ENCODE peak calls at places on chromosomes 1 and 21, in four cellular contexts. One of them, this sample, is unnamed. For H3K36me3, the result is how much of the 10 kb centered on the place peaks cover.

GRCh38 chr1:109659145-109659544 is 3.2 kb downstream of the GSTM4 start:
- DNase-seq in GM23248: no peak
- DNase-seq in brain microvascular endothelial cell: no peak
- DNase-seq in CD8-positive, alpha-beta T cell: no peak
- DNase-seq in this sample: peak

GRCh38 chr21:16004121-16004520 is 274.3 kb downstream of the USP25 start:
- DNase-seq in GM23248: no peak
- DNase-seq in brain microvascular endothelial cell: no peak
- DNase-seq in CD8-positive, alpha-beta T cell: no peak
- DNase-seq in this sample: no peak

GRCh38 chr1:68232354-68233148 is at the start of gene WLS:
- DNase-seq in GM23248: peak
- DNase-seq in brain microvascular endothelial cell: peak
- DNase-seq in CD8-positive, alpha-beta T cell: no peak
- DNase-seq in this sample: no peak

GRCh38 chr1:208475449-208475848 is 231.3 kb upstream of the PLXNA2 start:
- DNase-seq in GM23248: peak
- DNase-seq in brain microvascular endothelial cell: no peak
- DNase-seq in CD8-positive, alpha-beta T cell: no peak
- DNase-seq in this sample: no peak

GRCh38 chr21:34704119-34704518 is 35.3 kb downstream of the CLIC6 start:
- DNase-seq in GM23248: peak
- DNase-seq in brain microvascular endothelial cell: no peak
- DNase-seq in CD8-positive, alpha-beta T cell: no peak
- DNase-seq in this sample: no peak

GRCh38 chr1:2606806-2607680 is 20.5 kb downstream of the PRXL2B start:
- DNase-seq in GM23248: no peak
- DNase-seq in brain microvascular endothelial cell: no peak
- DNase-seq in CD8-positive, alpha-beta T cell: no peak
- DNase-seq in this sample: no peak

GRCh38 chr1:13543927-13544556 is 30.2 kb upstream of the LRRC38 start:
- DNase-seq in GM23248: peak
- DNase-seq in brain microvascular endothelial cell: no peak
- DNase-seq in CD8-positive, alpha-beta T cell: no peak
- DNase-seq in this sample: no peak

GRCh38 chr1:230860617-230861384 is 7.5 kb downstream of the C1orf198 start:
- DNase-seq in GM23248: no peak
- DNase-seq in brain microvascular endothelial cell: no peak
- DNase-seq in CD8-positive, alpha-beta T cell: no peak
- DNase-seq in this sample: peak

GRCh38 chr1:49364676-49365075 is 588.0 kb upstream of the BEND5 start:
- DNase-seq in GM23248: no peak
- DNase-seq in brain microvascular endothelial cell: no peak
- DNase-seq in CD8-positive, alpha-beta T cell: no peak
- DNase-seq in this sample: peak

GRCh38 chr21:42746593-42747266 is 93.3 kb downstream of the PDE9A start:
- DNase-seq in GM23248: no peak
- DNase-seq in brain microvascular endothelial cell: no peak
- DNase-seq in CD8-positive, alpha-beta T cell: peak
- DNase-seq in this sample: no peak

GRCh38 chr1:116514708-116515525 is 55.9 kb downstream of the CD58 start:
- DNase-seq in GM23248: no peak
- DNase-seq in brain microvascular endothelial cell: no peak
- DNase-seq in CD8-positive, alpha-beta T cell: peak
- DNase-seq in this sample: peak

GRCh38 chr21:14645702-14646101 is 99.6 kb upstream of the SAMSN1 start:
- DNase-seq in GM23248: no peak
- DNase-seq in brain microvascular endothelial cell: no peak
- DNase-seq in CD8-positive, alpha-beta T cell: no peak
- DNase-seq in this sample: no peak

GRCh38 chr21:26842300-26842699 is 2.9 kb downstream of the ADAMTS1 start:
- DNase-seq in GM23248: peak
- DNase-seq in brain microvascular endothelial cell: peak
- DNase-seq in CD8-positive, alpha-beta T cell: no peak
- DNase-seq in this sample: peak

GRCh38 chr1:31038360-31038759 is 27.2 kb downstream of the PUM1 start:
- DNase-seq in GM23248: peak
- DNase-seq in brain microvascular endothelial cell: peak
- DNase-seq in CD8-positive, alpha-beta T cell: no peak
- DNase-seq in this sample: peak
- H3K36me3 ChIP-seq in GM23248: under half
- H3K36me3 ChIP-seq in brain microvascular endothelial cell: under half
- H3K36me3 ChIP-seq in CD8-positive, alpha-beta T cell: under half
- H3K36me3 ChIP-seq in this sample: under half

GRCh38 chr1:224267922-224268321 is 62.0 kb downstream of the NVL start:
- DNase-seq in GM23248: no peak
- DNase-seq in brain microvascular endothelial cell: no peak
- DNase-seq in CD8-positive, alpha-beta T cell: no peak
- DNase-seq in this sample: no peak
- H3K36me3 ChIP-seq in GM23248: under half
- H3K36me3 ChIP-seq in brain microvascular endothelial cell: under half
- H3K36me3 ChIP-seq in CD8-positive, alpha-beta T cell: under half
- H3K36me3 ChIP-seq in this sample: under half

GRCh38 chr21:25569084-25569483 is 38.2 kb downstream of the MRPL39 start:
- DNase-seq in GM23248: no peak
- DNase-seq in brain microvascular endothelial cell: no peak
- DNase-seq in CD8-positive, alpha-beta T cell: no peak
- DNase-seq in this sample: no peak

GRCh38 chr21:25566645-25567044 is 40.6 kb downstream of the MRPL39 start:
- DNase-seq in GM23248: no peak
- DNase-seq in brain microvascular endothelial cell: no peak
- DNase-seq in CD8-positive, alpha-beta T cell: no peak
- DNase-seq in this sample: no peak

GRCh38 chr21:25565272-25566199 is 41.7 kb downstream of the MRPL39 start:
- DNase-seq in GM23248: no peak
- DNase-seq in brain microvascular endothelial cell: no peak
- DNase-seq in CD8-positive, alpha-beta T cell: no peak
- DNase-seq in this sample: no peak

GRCh38 chr21:25568230-25568629 is 39.1 kb downstream of the MRPL39 start:
- DNase-seq in GM23248: no peak
- DNase-seq in brain microvascular endothelial cell: peak
- DNase-seq in CD8-positive, alpha-beta T cell: no peak
- DNase-seq in this sample: no peak

GRCh38 chr21:25567472-25567871 is 39.8 kb downstream of the MRPL39 start:
- DNase-seq in GM23248: no peak
- DNase-seq in brain microvascular endothelial cell: no peak
- DNase-seq in CD8-positive, alpha-beta T cell: no peak
- DNase-seq in this sample: no peak
- H3K36me3 ChIP-seq in GM23248: under half
- H3K36me3 ChIP-seq in brain microvascular endothelial cell: under half
- H3K36me3 ChIP-seq in CD8-positive, alpha-beta T cell: under half
- H3K36me3 ChIP-seq in this sample: under half

DNA sequence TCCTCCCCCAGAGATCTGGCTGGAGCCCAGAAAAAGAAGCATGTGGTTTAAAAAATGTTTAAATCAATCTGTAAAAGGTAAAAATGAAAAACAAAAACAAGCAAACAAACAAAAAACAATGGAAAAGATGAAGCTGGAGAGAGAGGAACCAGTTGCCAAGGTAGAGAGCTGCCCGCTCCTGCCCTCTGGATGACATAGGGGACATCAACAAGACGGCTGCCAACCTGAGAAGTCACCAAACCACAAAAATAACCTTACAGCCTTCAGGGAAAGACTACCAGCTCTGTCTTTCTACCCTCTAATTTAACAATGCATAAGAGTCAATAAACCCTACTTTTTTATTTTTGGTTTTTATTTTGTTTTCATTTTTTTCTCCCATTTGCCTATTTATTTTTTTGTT is 8.5 kb upstream of the IPO9 start:
- DNase-seq in GM23248: no peak
- DNase-seq in brain microvascular endothelial cell: no peak
- DNase-seq in CD8-positive, alpha-beta T cell: no peak
- DNase-seq in this sample: no peak
- H3K36me3 ChIP-seq in GM23248: half or more
- H3K36me3 ChIP-seq in brain microvascular endothelial cell: half or more
- H3K36me3 ChIP-seq in CD8-positive, alpha-beta T cell: under half
- H3K36me3 ChIP-seq in this sample: half or more

DNA sequence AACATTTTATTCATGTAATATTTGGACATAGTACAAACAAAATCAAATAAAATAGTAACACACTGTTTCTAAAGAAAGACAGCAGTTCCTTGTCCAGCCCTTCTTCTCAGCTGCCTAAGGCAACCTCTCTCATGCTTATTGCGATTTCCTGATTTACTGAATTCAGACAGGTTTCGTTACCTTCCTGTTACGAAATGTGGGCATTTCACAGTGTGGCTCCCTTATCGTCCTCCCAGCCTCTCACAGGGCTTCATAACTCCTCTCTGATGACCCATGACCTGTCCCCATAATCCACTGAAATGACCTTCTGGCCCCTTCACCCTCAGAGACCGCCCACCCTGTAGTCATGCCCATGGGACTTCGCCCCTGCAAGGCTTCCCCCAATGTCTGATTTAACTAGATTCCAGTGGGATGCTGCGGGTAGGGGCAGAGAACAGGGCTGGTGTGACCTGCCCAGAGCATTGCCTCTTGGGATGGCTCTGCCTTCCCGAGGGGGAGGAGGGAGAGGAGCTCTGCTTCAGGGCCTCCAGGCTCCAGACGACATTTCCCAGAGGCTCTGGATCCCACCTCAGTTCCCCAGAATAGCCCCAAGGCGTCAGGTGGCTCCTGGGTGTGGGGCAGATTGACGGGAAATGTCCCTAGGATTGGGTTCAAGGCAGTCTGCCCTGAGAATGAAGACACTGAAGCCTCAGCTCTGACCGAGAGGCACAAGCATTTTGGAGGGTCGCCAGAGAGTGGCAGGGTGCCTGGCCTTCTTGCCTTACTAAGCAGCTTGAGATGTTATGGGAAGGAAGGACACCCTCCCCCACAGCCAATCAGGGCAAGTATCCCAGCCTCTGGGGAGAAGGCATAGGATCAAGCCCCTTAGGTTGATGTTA is 20.6 kb downstream of the PADI2 start:
- DNase-seq in GM23248: peak
- DNase-seq in brain microvascular endothelial cell: no peak
- DNase-seq in CD8-positive, alpha-beta T cell: no peak
- DNase-seq in this sample: peak
- H3K36me3 ChIP-seq in GM23248: under half
- H3K36me3 ChIP-seq in brain microvascular endothelial cell: under half
- H3K36me3 ChIP-seq in CD8-positive, alpha-beta T cell: under half
- H3K36me3 ChIP-seq in this sample: under half

GRCh38 chr1:202915146-202915545 is 11.9 kb downstream of the KLHL12 start:
- DNase-seq in GM23248: no peak
- DNase-seq in brain microvascular endothelial cell: no peak
- DNase-seq in CD8-positive, alpha-beta T cell: no peak
- DNase-seq in this sample: no peak

GRCh38 chr1:202923533-202923932 is 3.5 kb downstream of the KLHL12 start:
- DNase-seq in GM23248: no peak
- DNase-seq in brain microvascular endothelial cell: no peak
- DNase-seq in CD8-positive, alpha-beta T cell: no peak
- DNase-seq in this sample: no peak

GRCh38 chr1:202919615-202920014 is 7.4 kb downstream of the KLHL12 start:
- DNase-seq in GM23248: no peak
- DNase-seq in brain microvascular endothelial cell: no peak
- DNase-seq in CD8-positive, alpha-beta T cell: no peak
- DNase-seq in this sample: no peak
- H3K36me3 ChIP-seq in GM23248: half or more
- H3K36me3 ChIP-seq in brain microvascular endothelial cell: under half
- H3K36me3 ChIP-seq in CD8-positive, alpha-beta T cell: under half
- H3K36me3 ChIP-seq in this sample: under half

GRCh38 chr1:241507189-241507820 is 12.2 kb downstream of the FH start:
- DNase-seq in GM23248: peak
- DNase-seq in brain microvascular endothelial cell: no peak
- DNase-seq in CD8-positive, alpha-beta T cell: no peak
- DNase-seq in this sample: no peak
- H3K36me3 ChIP-seq in GM23248: half or more
- H3K36me3 ChIP-seq in brain microvascular endothelial cell: under half
- H3K36me3 ChIP-seq in CD8-positive, alpha-beta T cell: under half
- H3K36me3 ChIP-seq in this sample: under half

GRCh38 chr1:151888972-151889570 is 20.2 kb downstream of the THEM4 start:
- DNase-seq in GM23248: peak
- DNase-seq in brain microvascular endothelial cell: no peak
- DNase-seq in CD8-positive, alpha-beta T cell: no peak
- DNase-seq in this sample: peak
- H3K36me3 ChIP-seq in GM23248: under half
- H3K36me3 ChIP-seq in brain microvascular endothelial cell: under half
- H3K36me3 ChIP-seq in CD8-positive, alpha-beta T cell: under half
- H3K36me3 ChIP-seq in this sample: under half